ENCODE peak calls at places on chromosomes 12 and 14, in four cellular contexts. M, B, S and Q are unnamed samples.

GRCh38 chr12:86139671-86140070 is 116.5 kb downstream of the MGAT4C start:
- DNase-seq in B (no peak), M (no peak), S (no peak), Q (no peak)

GRCh38 chr14:100861188-100861936 is 35.4 kb downstream of the MEG3 start:
- DNase-seq in M (no peak), B (no peak), S (no peak), Q (no peak)

GRCh38 chr14:61562321-61563161 is 132.8 kb upstream of the HIF1A start:
- DNase-seq in B (no peak), M (peak), S (no peak), Q (no peak)

GRCh38 chr12:27498159-27498558 is 25.8 kb upstream of the PPFIBP1 start:
- DNase-seq in S (no peak), M (no peak), B (peak), Q (no peak)

GRCh38 chr14:53432378-53432802 is 279.3 kb upstream of the DDHD1 start:
- DNase-seq in B (no peak), M (peak), S (peak), Q (peak)

GRCh38 chr14:35331605-35332516 is 39.7 kb downstream of the PSMA6 start:
- DNase-seq in B (no peak), S (peak), M (no peak), Q (peak)

GRCh38 chr12:28051516-28052456 is 79.3 kb upstream of the PTHLH start:
- DNase-seq in S (no peak), M (no peak), B (no peak), Q (no peak)

GRCh38 chr12:4266990-4267389 is 6.6 kb upstream of the CCND2 start:
- DNase-seq in M (no peak), B (no peak), S (no peak), Q (no peak)

GRCh38 chr14:20690848-20691640 is 2.5 kb downstream of the ANG start:
- DNase-seq in S (peak), M (peak), B (peak), Q (peak)

GRCh38 chr14:76876076-76876475 is 49.9 kb downstream of the LRRC74A start:
- DNase-seq in S (peak), B (no peak), M (peak), Q (peak)
- TF ChIP-seq SIN3A in S (no peak), B (no peak), M (no peak), Q (no peak)

DNA sequence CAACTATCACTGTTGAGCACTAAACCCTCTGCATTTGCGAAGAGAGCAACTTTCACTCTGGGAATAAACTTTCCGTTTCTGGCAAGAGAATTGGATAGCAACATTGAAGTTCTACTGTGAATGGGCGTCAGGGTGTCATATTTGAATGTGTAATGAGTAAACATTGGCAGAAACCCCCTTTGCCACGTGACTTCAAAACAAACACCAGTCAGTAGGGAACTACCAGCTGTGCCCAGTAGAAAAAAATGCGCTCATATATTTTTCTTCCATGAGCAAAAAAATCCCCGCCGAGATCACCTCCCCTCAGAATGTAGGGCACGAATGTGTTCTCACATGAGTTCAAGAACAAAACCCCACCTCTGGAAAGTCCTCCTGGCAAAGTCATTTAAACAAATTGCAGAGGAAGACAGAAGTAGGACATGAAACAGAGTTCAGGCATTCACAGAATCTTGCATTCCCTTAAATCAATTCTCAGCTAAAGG is 80.6 kb downstream of the BTG1 start:
- DNase-seq in M (no peak), B (peak), S (no peak), Q (no peak)
- TF ChIP-seq NRF1 in M (no peak), B (no peak), S (no peak), Q (no peak)

GRCh38 chr14:55772521-55772920 is 192.5 kb downstream of the KTN1 start:
- DNase-seq in B (no peak), S (no peak), M (no peak), Q (no peak)
- TF ChIP-seq SIN3A in B (no peak), S (no peak), M (no peak), Q (no peak)

DNA sequence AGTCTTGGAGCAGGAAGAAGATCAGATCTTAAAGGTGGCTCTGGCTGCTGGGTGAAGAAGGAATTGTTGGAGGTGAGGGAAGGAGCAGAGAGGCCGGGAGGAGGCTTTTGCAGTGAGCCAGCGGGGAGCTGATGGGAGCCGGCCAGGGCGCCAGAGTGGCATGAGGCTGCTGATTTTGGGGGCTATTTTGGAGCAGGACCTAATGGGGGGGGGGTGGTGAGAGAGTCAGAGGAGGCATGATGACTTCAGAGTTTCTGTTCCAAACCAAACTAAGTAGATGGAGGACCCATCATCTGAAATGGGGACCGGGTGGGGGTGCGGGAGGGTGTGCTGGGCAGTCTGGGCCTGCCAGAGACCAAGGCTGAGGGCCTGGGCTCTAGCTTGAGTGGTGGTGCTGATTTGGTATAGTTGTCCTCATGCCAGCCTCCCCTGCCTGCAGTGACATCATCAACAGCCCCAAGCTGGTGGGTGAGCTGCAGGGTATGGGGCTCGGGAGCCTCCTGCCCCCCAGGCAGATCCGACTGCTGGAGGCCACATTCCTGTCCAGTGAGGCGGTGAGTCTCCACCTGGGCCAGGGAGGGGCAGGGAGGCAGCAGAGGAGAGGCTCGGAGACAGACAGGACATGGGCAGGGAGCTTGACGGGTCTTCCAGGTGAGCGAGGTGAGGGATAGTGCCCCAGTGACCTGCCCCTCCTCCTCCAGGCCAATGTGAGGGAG is 6.2 kb downstream of the TNFAIP2 start:
- DNase-seq in S (peak), M (no peak), B (no peak), Q (no peak)
- TF ChIP-seq NRF1 in S (no peak), M (no peak), B (no peak), Q (no peak)

GRCh38 chr12:93007539-93007938 is 78.4 kb upstream of the EEA1 start:
- DNase-seq in S (no peak), M (no peak), B (no peak), Q (no peak)
- TF ChIP-seq SIN3A in S (no peak), M (no peak), B (no peak), Q (no peak)

GRCh38 chr14:93042968-93043940 is 72.5 kb downstream of the ITPK1 start:
- DNase-seq in M (no peak), S (peak), B (no peak), Q (no peak)

GRCh38 chr14:93045211-93045674 is 70.5 kb downstream of the ITPK1 start:
- DNase-seq in M (peak), S (no peak), B (no peak), Q (no peak)

GRCh38 chr14:93045965-93046695 is 69.6 kb downstream of the ITPK1 start:
- DNase-seq in S (peak), B (no peak), M (peak), Q (no peak)

GRCh38 chr14:93044116-93044515 is 71.6 kb downstream of the ITPK1 start:
- DNase-seq in S (no peak), B (no peak), M (no peak), Q (no peak)

DNA sequence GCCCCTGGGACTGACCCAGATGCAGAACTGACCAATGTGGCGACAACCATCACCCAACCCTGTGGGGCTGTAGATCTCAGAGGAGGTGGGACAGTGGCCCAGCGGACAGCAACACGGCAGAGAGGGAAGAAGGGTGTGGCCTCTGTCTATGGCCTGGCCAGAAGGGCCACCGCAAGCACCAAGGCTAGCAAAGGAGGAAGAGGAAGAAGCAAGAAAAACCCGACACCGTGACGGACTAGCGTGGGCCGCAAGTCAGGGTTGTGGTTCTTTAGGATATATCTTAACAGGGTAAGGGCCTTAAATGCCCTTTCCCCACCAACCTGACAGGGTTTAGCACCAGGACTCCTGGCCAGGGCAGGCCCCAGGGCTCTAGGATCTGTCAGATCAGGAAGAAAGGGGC is 71.1 kb downstream of the ITPK1 start:
- DNase-seq in M (peak), B (no peak), S (no peak), Q (no peak)
- TF ChIP-seq NRF1 in M (no peak), B (no peak), S (no peak), Q (no peak)

GRCh38 chr14:71321556-71322315 is 414.5 kb downstream of the PCNX1 start:
- DNase-seq in M (no peak), B (no peak), S (no peak), Q (no peak)
- TF ChIP-seq SIN3A in M (no peak), B (no peak), S (no peak), Q (peak)

DNA sequence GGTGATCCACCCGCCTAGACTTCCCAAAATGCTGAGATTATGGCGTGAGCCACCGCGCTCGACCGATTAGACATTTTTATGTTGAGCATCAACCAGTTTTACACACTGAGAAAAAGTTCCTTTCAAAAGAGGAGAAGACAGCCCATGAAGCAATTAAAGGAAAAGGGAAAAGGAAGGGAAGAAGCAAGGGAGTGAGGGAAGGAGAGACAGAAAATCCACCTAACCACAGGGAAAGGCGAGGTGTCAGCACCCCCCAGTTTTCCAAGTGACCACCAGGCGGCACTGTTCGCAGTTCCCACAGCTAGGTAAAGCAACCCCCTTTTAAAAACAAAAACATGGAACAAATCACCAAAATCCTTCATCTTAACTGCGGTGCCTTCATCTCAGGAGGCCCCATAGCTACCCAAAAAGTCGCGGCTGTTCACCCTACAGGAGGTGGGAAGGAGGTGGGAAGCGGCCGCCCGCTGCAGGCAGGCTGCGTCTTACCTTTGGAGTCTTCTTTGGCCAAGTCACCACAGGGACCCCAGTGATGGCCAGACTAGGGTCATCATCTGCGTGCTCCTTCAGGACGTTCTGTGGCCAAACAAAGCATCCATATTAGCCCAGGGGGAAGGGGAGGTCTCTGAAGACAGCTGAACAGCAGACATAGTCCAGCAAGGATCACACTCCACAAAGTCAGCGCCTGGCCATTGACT is 86.6 kb downstream of the KDM2B start:
- DNase-seq in S (peak), B (no peak), M (peak), Q (peak)
- TF ChIP-seq NRF1 in S (no peak), B (no peak), M (no peak), Q (no peak)

DNA sequence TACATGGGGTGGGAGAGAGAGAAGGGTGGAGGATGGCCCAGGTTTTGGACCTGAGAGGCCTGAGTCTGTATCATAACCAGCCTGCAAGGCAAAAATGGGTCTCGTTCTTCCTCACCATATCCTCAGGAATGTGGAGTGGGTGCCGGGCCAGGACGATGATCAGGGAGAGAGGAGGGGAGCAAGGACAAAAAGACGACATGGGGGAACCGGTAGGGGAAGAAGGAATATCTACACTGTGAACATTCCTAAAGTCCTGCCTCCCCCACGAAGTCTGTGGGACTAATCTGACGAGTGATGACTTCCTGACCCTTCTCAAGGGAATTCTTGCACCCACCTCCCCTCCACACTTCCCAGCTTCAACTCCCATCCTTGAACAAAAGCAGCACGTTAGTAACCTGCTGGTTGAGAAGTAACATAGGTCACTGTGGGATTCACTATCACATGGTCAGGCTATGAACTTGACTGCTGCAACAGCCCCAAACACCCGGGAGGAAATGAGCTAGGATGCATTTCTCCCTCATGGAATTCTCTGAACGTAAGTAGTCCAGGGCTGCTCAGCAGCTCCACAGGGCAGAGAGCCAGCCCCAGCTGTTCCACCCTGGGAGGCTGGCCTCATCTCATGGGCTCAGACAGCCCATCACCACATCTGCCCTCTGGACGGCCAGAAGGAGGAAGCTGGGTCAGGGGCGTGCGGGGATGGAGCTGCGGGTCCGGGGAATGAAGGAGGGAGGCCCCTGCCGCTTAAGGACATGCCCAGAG is 36.8 kb upstream of the VWF start:
- DNase-seq in B (no peak), S (peak), M (no peak), Q (no peak)
- TF ChIP-seq SIN3A in B (no peak), S (no peak), M (no peak), Q (no peak)

GRCh38 chr12:1551496-1551895 is 42.9 kb downstream of the FBXL14 start:
- DNase-seq in M (no peak), S (no peak), B (no peak), Q (no peak)

GRCh38 chr12:1544991-1545700 is 49.2 kb downstream of the FBXL14 start:
- DNase-seq in B (no peak), M (no peak), S (no peak), Q (no peak)

GRCh38 chr12:1542599-1542998 is 51.8 kb downstream of the FBXL14 start:
- DNase-seq in M (no peak), B (no peak), S (no peak), Q (no peak)

GRCh38 chr12:1552171-1552570 is 42.2 kb downstream of the FBXL14 start:
- DNase-seq in B (no peak), M (no peak), S (no peak), Q (no peak)

DNA sequence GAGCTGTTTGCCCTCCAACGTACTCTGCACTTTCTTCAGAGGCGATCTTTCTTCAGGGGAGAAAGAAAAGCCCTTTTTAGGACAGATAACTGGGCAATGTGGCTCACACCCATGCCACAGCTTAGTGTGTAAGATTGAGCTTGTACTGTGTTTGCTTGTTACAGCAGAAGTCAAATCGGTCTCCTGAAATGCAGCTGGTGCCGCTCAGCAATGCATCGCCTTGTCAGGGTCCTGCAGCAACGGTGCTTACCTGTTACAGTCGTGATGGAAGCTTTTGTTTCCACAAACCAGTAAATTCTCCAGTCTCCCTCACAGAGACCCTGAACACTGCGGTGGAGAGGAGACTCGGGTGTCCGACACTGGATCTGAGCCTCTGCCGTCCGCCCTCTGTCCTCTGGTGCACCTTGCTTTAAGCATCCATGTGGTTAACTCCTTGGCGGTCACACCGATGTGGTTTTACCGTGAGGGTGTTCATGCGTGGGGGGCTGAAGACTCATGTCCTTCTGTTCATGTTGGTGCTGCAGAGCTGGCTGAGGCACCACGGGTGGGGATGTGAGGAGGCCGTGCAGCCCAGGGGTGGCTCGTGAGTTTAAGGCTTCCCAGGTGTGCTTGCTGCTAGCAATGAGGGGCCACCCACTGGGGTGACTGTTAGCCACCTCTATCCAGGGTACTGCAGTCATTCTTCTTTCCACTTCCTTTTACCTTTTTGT is 47.3 kb downstream of the FBXL14 start:
- DNase-seq in B (no peak), S (no peak), M (no peak), Q (no peak)
- TF ChIP-seq NRF1 in B (no peak), S (no peak), M (no peak), Q (no peak)